ENCODE peak calls at places on chromosomes 13 and 19, in four cellular contexts. R is testis, L is stomach, Q is HCT116. S is an unnamed sample.

GRCh38 chr19:13633109-13633508 is 126.8 kb upstream of the CACNA1A start:
- DNase-seq in Q (no peak), R (no peak), L (peak), S (no peak)

GRCh38 chr13:21528616-21529015 is 69.5 kb upstream of the ZDHHC20 start:
- DNase-seq in R (no peak), L (no peak), Q (no peak), S (no peak)

GRCh38 chr19:2330632-2331284 is 2.3 kb downstream of the SPPL2B start:
- DNase-seq in L (peak), Q (no peak), R (no peak), S (no peak)

GRCh38 chr19:28963481-28964245 is 249.3 kb downstream of the UQCRFS1 start:
- DNase-seq in L (no peak), Q (no peak), R (no peak), S (no peak)

GRCh38 chr13:48004201-48004600 is 3.1 kb upstream of the SUCLA2 start:
- DNase-seq in Q (no peak), L (no peak), R (no peak), S (no peak)

GRCh38 chr13:45592758-45593157 is 22.8 kb downstream of the ERICH6B start:
- DNase-seq in R (no peak), Q (no peak), L (no peak), S (no peak)

GRCh38 chr13:76331948-76332712 is 554.1 kb downstream of the KCTD12 start:
- DNase-seq in L (no peak), R (no peak), Q (no peak), S (no peak)

GRCh38 chr13:50334944-50335343 is 319.7 kb downstream of the KCNRG start:
- DNase-seq in Q (no peak), R (no peak), L (no peak), S (no peak)

GRCh38 chr13:75585153-75585552 is 35.6 kb downstream of the UCHL3 start:
- DNase-seq in Q (no peak), R (no peak), L (no peak), S (no peak)

GRCh38 chr19:57830071-57830602 is at the start of gene ZNF587B:
- DNase-seq in Q (peak), R (peak), L (peak), S (peak)

GRCh38 chr13:51211910-51212309 is 10.3 kb upstream of the FAM124A start:
- DNase-seq in L (no peak), R (no peak), Q (no peak), S (no peak)

GRCh38 chr19:28330831-28331230 is 882.1 kb downstream of the UQCRFS1 start:
- DNase-seq in L (no peak), Q (no peak), R (no peak), S (no peak)

GRCh38 chr13:77533875-77534788 is 1.4 kb upstream of the SCEL start:
- DNase-seq in Q (no peak), L (no peak), R (no peak), S (no peak)

GRCh38 chr19:4464815-4465581 is 7.1 kb upstream of the HDGFL2 start:
- DNase-seq in L (no peak), Q (no peak), R (no peak), S (no peak)

GRCh38 chr19:47512183-47512947 is 2.5 kb downstream of the NAPA start:
- DNase-seq in R (peak), Q (no peak), L (peak), S (peak)

GRCh38 chr19:6402834-6403608 is 10.1 kb upstream of the GTF2F1 start:
- DNase-seq in L (no peak), R (peak), Q (no peak), S (no peak)

GRCh38 chr13:105579821-105580707 is 955.4 kb downstream of the EFNB2 start:
- DNase-seq in R (no peak), L (no peak), Q (no peak), S (no peak)

GRCh38 chr13:52319876-52320275 is 86.1 kb downstream of the THSD1 start:
- DNase-seq in Q (no peak), L (no peak), R (no peak), S (no peak)

GRCh38 chr13:52047463-52047862 is 23.0 kb downstream of the UTP14C start:
- DNase-seq in R (no peak), Q (no peak), L (no peak), S (no peak)

GRCh38 chr19:16078759-16079707 is 2.7 kb downstream of the TPM4 start:
- DNase-seq in R (peak), L (peak), Q (peak), S (peak)

GRCh38 chr13:87893186-87893585 is 222.0 kb downstream of the SLITRK5 start:
- DNase-seq in L (no peak), Q (no peak), R (no peak), S (no peak)

GRCh38 chr13:106480511-106480910 is 55.0 kb downstream of the EFNB2 start:
- DNase-seq in Q (no peak), R (no peak), L (no peak), S (no peak)

GRCh38 chr19:21604941-21605548 is 99.6 kb downstream of the ZNF429 start:
- DNase-seq in L (no peak), R (no peak), Q (no peak), S (no peak)

GRCh38 chr19:48656840-48657474 is 11.0 kb upstream of the CA11 start:
- DNase-seq in Q (no peak), R (no peak), L (no peak), S (peak)

GRCh38 chr13:31395090-31395489 is 195.3 kb downstream of the B3GLCT start:
- DNase-seq in Q (no peak), L (no peak), R (no peak), S (no peak)

GRCh38 chr13:78241278-78241919 is 322.8 kb upstream of the EDNRB start:
- DNase-seq in L (no peak), R (peak), Q (no peak), S (no peak)

GRCh38 chr13:51971520-51972426 is 39.5 kb downstream of the ATP7B start:
- DNase-seq in L (no peak), Q (no peak), R (no peak), S (no peak)

GRCh38 chr13:29849071-29849541 is 1.3 kb downstream of the UBL3 start:
- DNase-seq in R (peak), L (no peak), Q (no peak), S (peak)

GRCh38 chr19:51020988-51021651 is 1.6 kb upstream of the KLK10 start:
- DNase-seq in Q (no peak), L (peak), R (peak), S (no peak)
- TF ChIP-seq CTCF in Q (peak), L (peak), R (peak), S (no peak)

GRCh38 chr19:7685546-7686445 is 5.2 kb downstream of the TRAPPC5 start:
- DNase-seq in Q (no peak), R (no peak), L (no peak), S (no peak)
- TF ChIP-seq POLR2A in Q (no peak), R (no peak), L (no peak), S (no peak)

DNA sequence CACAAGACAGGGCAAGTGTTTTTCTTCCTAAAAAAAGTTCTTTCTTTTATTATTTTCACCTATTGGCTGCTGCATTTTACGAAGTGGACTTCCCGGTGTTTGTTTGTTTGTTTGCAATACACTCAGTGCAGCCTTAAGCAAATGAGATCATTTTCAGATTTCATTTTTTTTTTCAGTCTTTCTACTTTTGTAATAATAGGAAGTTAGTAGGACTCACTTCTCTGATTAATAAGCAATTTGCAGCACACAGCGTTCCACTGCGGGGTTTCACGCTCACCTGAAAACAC is 128.3 kb downstream of the STK24 start:
- DNase-seq in R (no peak), L (no peak), Q (no peak), S (no peak)
- TF ChIP-seq CTCF in R (no peak), L (no peak), Q (no peak), S (no peak)

GRCh38 chr13:94227255-94227879 is 252.1 kb downstream of the DCT start:
- DNase-seq in R (no peak), L (no peak), Q (no peak), S (no peak)
- TF ChIP-seq POLR2A in R (no peak), L (no peak), Q (no peak), S (no peak)

GRCh38 chr13:110957931-110958330 is 43.1 kb upstream of the ANKRD10 start:
- DNase-seq in Q (no peak), L (no peak), R (no peak), S (no peak)

GRCh38 chr13:110960219-110960618 is 45.4 kb upstream of the ANKRD10 start:
- DNase-seq in L (no peak), Q (no peak), R (no peak), S (no peak)

GRCh38 chr13:110953416-110953815 is 38.5 kb upstream of the ANKRD10 start:
- DNase-seq in L (no peak), Q (no peak), R (no peak), S (no peak)

GRCh38 chr13:110953833-110954532 is 39.1 kb upstream of the ANKRD10 start:
- DNase-seq in R (no peak), Q (no peak), L (no peak), S (no peak)

GRCh38 chr13:110957181-110957884 is 42.5 kb upstream of the ANKRD10 start:
- DNase-seq in R (no peak), Q (peak), L (no peak), S (no peak)
- TF ChIP-seq CTCF in R (no peak), Q (peak), L (no peak), S (no peak)

GRCh38 chr13:41468631-41469030 is 11.3 kb downstream of the RGCC start:
- DNase-seq in R (no peak), Q (no peak), L (no peak), S (no peak)

GRCh38 chr13:41465215-41465907 is 8.0 kb downstream of the RGCC start:
- DNase-seq in L (peak), Q (no peak), R (peak), S (no peak)

GRCh38 chr13:41463823-41464602 is 6.7 kb downstream of the RGCC start:
- DNase-seq in R (no peak), L (no peak), Q (no peak), S (no peak)

GRCh38 chr13:41467546-41467945 is 10.2 kb downstream of the RGCC start:
- DNase-seq in Q (no peak), L (no peak), R (no peak), S (no peak)

DNA sequence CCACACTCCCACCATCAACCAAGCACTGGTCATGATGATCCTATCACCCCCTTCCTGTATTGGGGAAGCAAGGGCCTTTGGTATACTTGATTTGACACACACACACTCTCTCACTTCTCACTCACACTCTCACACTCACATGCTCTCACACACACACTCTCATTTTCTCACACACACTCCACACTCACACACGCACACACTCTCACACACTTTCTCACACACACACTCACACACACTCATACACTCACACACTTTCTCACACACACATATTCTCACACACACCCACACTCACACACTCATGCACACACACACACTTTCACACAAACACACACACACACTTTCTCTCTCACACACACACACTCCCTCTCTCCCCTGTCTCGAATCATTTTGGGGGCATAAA is 8.6 kb downstream of the RGCC start:
- DNase-seq in Q (no peak), R (no peak), L (no peak), S (no peak)
- TF ChIP-seq POLR2A in Q (no peak), R (no peak), L (no peak), S (no peak)

GRCh38 chr19:19663292-19664120 is at the start of gene ATP13A1:
- DNase-seq in R (peak), Q (peak), L (peak), S (peak)
- TF ChIP-seq CTCF in R (peak), Q (no peak), L (peak), S (no peak)

GRCh38 chr19:1002600-1002999 is 2.4 kb downstream of the GRIN3B start:
- DNase-seq in Q (no peak), L (no peak), R (no peak), S (no peak)

GRCh38 chr19:1003283-1003682 is 3.1 kb downstream of the GRIN3B start:
- DNase-seq in R (no peak), Q (no peak), L (no peak), S (no peak)

GRCh38 chr19:1000591-1001537 is 645 bp downstream of the GRIN3B start:
- DNase-seq in L (no peak), Q (no peak), R (no peak), S (no peak)

GRCh38 chr19:1000095-1000494 is at the start of gene GRIN3B:
- DNase-seq in L (peak), Q (peak), R (peak), S (no peak)

DNA sequence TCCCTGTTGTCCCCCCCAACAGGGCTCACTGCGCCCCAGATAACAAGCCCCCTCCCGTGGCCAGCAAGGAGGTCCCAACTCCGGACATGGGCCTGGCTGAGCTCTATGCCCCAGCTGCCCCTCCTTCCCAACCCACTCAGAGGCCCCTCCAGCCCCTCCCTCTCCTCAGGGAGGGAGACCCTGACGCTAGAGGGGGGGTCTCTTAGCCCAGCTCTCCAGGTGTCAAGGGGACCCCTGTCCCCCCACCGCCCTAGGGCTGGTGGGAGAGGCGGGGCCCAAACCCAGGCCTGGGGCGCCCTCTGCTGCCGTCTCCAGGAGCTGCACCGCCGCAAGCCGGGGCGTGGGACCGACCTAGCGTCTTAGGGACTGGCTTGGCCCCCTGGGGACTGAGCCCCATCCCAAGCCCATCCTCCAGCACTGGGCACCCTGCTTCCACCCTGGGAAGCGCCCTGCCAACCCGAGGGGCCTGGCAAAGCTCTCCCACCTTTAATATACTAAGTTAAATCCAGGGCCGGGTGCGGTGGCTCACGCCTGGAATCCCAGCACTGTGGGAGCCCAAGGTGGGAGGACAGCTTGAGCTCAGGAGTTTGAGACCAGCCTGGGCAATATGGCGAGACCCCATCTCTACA is 1.4 kb downstream of the GRIN3B start:
- DNase-seq in R (peak), L (peak), Q (no peak), S (no peak)
- TF ChIP-seq POLR2A in R (no peak), L (no peak), Q (no peak), S (no peak)